ENCODE peak calls at places on chromosomes 5 and 9, in nine cellular contexts. One of them, this sample, is unnamed.

GRCh38 chr5:132425009-132425937 is 55.8 kb downstream of the SLC22A5 start:
- ATAC-seq in activated CD8-positive, alpha-beta memory T cell treated with anti-CD3 and anti-CD28 coated beads, Interleukin-2, amount 10 ng/mL, durations not matched to agents 7 days and 5 days: peak
- ATAC-seq in stimulated activated naive CD8-positive, alpha-beta T cell treated with anti-CD3 and anti-CD28 coated beads, Interleukin-15, amount 100 ng/mL, for 72 hours: peak
- ATAC-seq in Right ventricle myocardium superior: no peak
- ATAC-seq in left ventricle myocardium superior: peak
- ATAC-seq in omental fat pad: no peak
- ATAC-seq in activated B cell treated with CpG ODN at 0.5 μM for 24 hours: peak
- ATAC-seq in aorta: peak
- ATAC-seq in sciatic nerve: no peak
- ATAC-seq in this sample: peak

GRCh38 chr5:149363345-149363744 is 5.5 kb downstream of the PCYOX1L start:
- ATAC-seq in sciatic nerve: no peak
- ATAC-seq in left ventricle myocardium superior: no peak
- ATAC-seq in activated B cell treated with CpG ODN at 0.5 μM for 24 hours: no peak
- ATAC-seq in activated CD8-positive, alpha-beta memory T cell treated with anti-CD3 and anti-CD28 coated beads, Interleukin-2, amount 10 ng/mL, durations not matched to agents 7 days and 5 days: no peak
- ATAC-seq in Right ventricle myocardium superior: no peak
- ATAC-seq in aorta: no peak
- ATAC-seq in stimulated activated naive CD8-positive, alpha-beta T cell treated with anti-CD3 and anti-CD28 coated beads, Interleukin-15, amount 100 ng/mL, for 72 hours: no peak
- ATAC-seq in omental fat pad: no peak
- ATAC-seq in this sample: no peak

GRCh38 chr5:1322036-1322903 is 22.6 kb downstream of the CLPTM1L start:
- ATAC-seq in activated CD8-positive, alpha-beta memory T cell treated with anti-CD3 and anti-CD28 coated beads, Interleukin-2, amount 10 ng/mL, durations not matched to agents 7 days and 5 days: no peak
- ATAC-seq in aorta: no peak
- ATAC-seq in sciatic nerve: no peak
- ATAC-seq in stimulated activated naive CD8-positive, alpha-beta T cell treated with anti-CD3 and anti-CD28 coated beads, Interleukin-15, amount 100 ng/mL, for 72 hours: peak
- ATAC-seq in omental fat pad: no peak
- ATAC-seq in activated B cell treated with CpG ODN at 0.5 μM for 24 hours: no peak
- ATAC-seq in Right ventricle myocardium superior: no peak
- ATAC-seq in left ventricle myocardium superior: no peak
- ATAC-seq in this sample: peak

GRCh38 chr9:38359689-38360385 is 32.7 kb upstream of the ALDH1B1 start:
- ATAC-seq in left ventricle myocardium superior: no peak
- ATAC-seq in activated CD8-positive, alpha-beta memory T cell treated with anti-CD3 and anti-CD28 coated beads, Interleukin-2, amount 10 ng/mL, durations not matched to agents 7 days and 5 days: no peak
- ATAC-seq in stimulated activated naive CD8-positive, alpha-beta T cell treated with anti-CD3 and anti-CD28 coated beads, Interleukin-15, amount 100 ng/mL, for 72 hours: no peak
- ATAC-seq in activated B cell treated with CpG ODN at 0.5 μM for 24 hours: no peak
- ATAC-seq in omental fat pad: no peak
- ATAC-seq in Right ventricle myocardium superior: no peak
- ATAC-seq in sciatic nerve: no peak
- ATAC-seq in aorta: no peak
- ATAC-seq in this sample: no peak

GRCh38 chr5:146633273-146633672 is 117.3 kb upstream of the GPR151 start:
- ATAC-seq in stimulated activated naive CD8-positive, alpha-beta T cell treated with anti-CD3 and anti-CD28 coated beads, Interleukin-15, amount 100 ng/mL, for 72 hours: no peak
- ATAC-seq in activated B cell treated with CpG ODN at 0.5 μM for 24 hours: no peak
- ATAC-seq in left ventricle myocardium superior: no peak
- ATAC-seq in sciatic nerve: no peak
- ATAC-seq in activated CD8-positive, alpha-beta memory T cell treated with anti-CD3 and anti-CD28 coated beads, Interleukin-2, amount 10 ng/mL, durations not matched to agents 7 days and 5 days: no peak
- ATAC-seq in Right ventricle myocardium superior: no peak
- ATAC-seq in aorta: no peak
- ATAC-seq in omental fat pad: no peak
- ATAC-seq in this sample: no peak

GRCh38 chr5:53298841-53299240 is 181.6 kb upstream of the FST start:
- ATAC-seq in Right ventricle myocardium superior: no peak
- ATAC-seq in left ventricle myocardium superior: no peak
- ATAC-seq in activated B cell treated with CpG ODN at 0.5 μM for 24 hours: no peak
- ATAC-seq in sciatic nerve: no peak
- ATAC-seq in omental fat pad: no peak
- ATAC-seq in stimulated activated naive CD8-positive, alpha-beta T cell treated with anti-CD3 and anti-CD28 coated beads, Interleukin-15, amount 100 ng/mL, for 72 hours: no peak
- ATAC-seq in aorta: no peak
- ATAC-seq in activated CD8-positive, alpha-beta memory T cell treated with anti-CD3 and anti-CD28 coated beads, Interleukin-2, amount 10 ng/mL, durations not matched to agents 7 days and 5 days: no peak
- ATAC-seq in this sample: no peak

GRCh38 chr5:157772077-157772613 is 28.6 kb downstream of the LSM11 start:
- ATAC-seq in stimulated activated naive CD8-positive, alpha-beta T cell treated with anti-CD3 and anti-CD28 coated beads, Interleukin-15, amount 100 ng/mL, for 72 hours: no peak
- ATAC-seq in Right ventricle myocardium superior: no peak
- ATAC-seq in left ventricle myocardium superior: no peak
- ATAC-seq in sciatic nerve: no peak
- ATAC-seq in omental fat pad: no peak
- ATAC-seq in activated B cell treated with CpG ODN at 0.5 μM for 24 hours: no peak
- ATAC-seq in activated CD8-positive, alpha-beta memory T cell treated with anti-CD3 and anti-CD28 coated beads, Interleukin-2, amount 10 ng/mL, durations not matched to agents 7 days and 5 days: no peak
- ATAC-seq in aorta: no peak
- ATAC-seq in this sample: peak

GRCh38 chr9:95494022-95494415 is 22.8 kb downstream of the PTCH1 start:
- ATAC-seq in activated B cell treated with CpG ODN at 0.5 μM for 24 hours: peak
- ATAC-seq in sciatic nerve: peak
- ATAC-seq in left ventricle myocardium superior: no peak
- ATAC-seq in aorta: no peak
- ATAC-seq in omental fat pad: no peak
- ATAC-seq in activated CD8-positive, alpha-beta memory T cell treated with anti-CD3 and anti-CD28 coated beads, Interleukin-2, amount 10 ng/mL, durations not matched to agents 7 days and 5 days: no peak
- ATAC-seq in stimulated activated naive CD8-positive, alpha-beta T cell treated with anti-CD3 and anti-CD28 coated beads, Interleukin-15, amount 100 ng/mL, for 72 hours: peak
- ATAC-seq in Right ventricle myocardium superior: no peak
- ATAC-seq in this sample: peak

GRCh38 chr5:121325930-121326329 is 525.8 kb upstream of the FTMT start:
- ATAC-seq in left ventricle myocardium superior: no peak
- ATAC-seq in omental fat pad: no peak
- ATAC-seq in activated CD8-positive, alpha-beta memory T cell treated with anti-CD3 and anti-CD28 coated beads, Interleukin-2, amount 10 ng/mL, durations not matched to agents 7 days and 5 days: no peak
- ATAC-seq in Right ventricle myocardium superior: no peak
- ATAC-seq in stimulated activated naive CD8-positive, alpha-beta T cell treated with anti-CD3 and anti-CD28 coated beads, Interleukin-15, amount 100 ng/mL, for 72 hours: no peak
- ATAC-seq in activated B cell treated with CpG ODN at 0.5 μM for 24 hours: no peak
- ATAC-seq in sciatic nerve: no peak
- ATAC-seq in aorta: no peak
- ATAC-seq in this sample: no peak

GRCh38 chr9:118446962-118447490 is 742.8 kb downstream of the TLR4 start:
- ATAC-seq in sciatic nerve: no peak
- ATAC-seq in aorta: no peak
- ATAC-seq in activated CD8-positive, alpha-beta memory T cell treated with anti-CD3 and anti-CD28 coated beads, Interleukin-2, amount 10 ng/mL, durations not matched to agents 7 days and 5 days: no peak
- ATAC-seq in activated B cell treated with CpG ODN at 0.5 μM for 24 hours: no peak
- ATAC-seq in left ventricle myocardium superior: no peak
- ATAC-seq in stimulated activated naive CD8-positive, alpha-beta T cell treated with anti-CD3 and anti-CD28 coated beads, Interleukin-15, amount 100 ng/mL, for 72 hours: no peak
- ATAC-seq in omental fat pad: no peak
- ATAC-seq in Right ventricle myocardium superior: no peak
- ATAC-seq in this sample: no peak

GRCh38 chr9:15389173-15389572 is 33.5 kb upstream of the SNAPC3 start:
- ATAC-seq in activated B cell treated with CpG ODN at 0.5 μM for 24 hours: no peak
- ATAC-seq in Right ventricle myocardium superior: no peak
- ATAC-seq in sciatic nerve: no peak
- ATAC-seq in omental fat pad: no peak
- ATAC-seq in left ventricle myocardium superior: no peak
- ATAC-seq in aorta: no peak
- ATAC-seq in activated CD8-positive, alpha-beta memory T cell treated with anti-CD3 and anti-CD28 coated beads, Interleukin-2, amount 10 ng/mL, durations not matched to agents 7 days and 5 days: no peak
- ATAC-seq in stimulated activated naive CD8-positive, alpha-beta T cell treated with anti-CD3 and anti-CD28 coated beads, Interleukin-15, amount 100 ng/mL, for 72 hours: no peak
- ATAC-seq in this sample: no peak

GRCh38 chr5:155978805-155979204 is 348.2 kb upstream of the SGCD start:
- ATAC-seq in left ventricle myocardium superior: peak
- ATAC-seq in sciatic nerve: no peak
- ATAC-seq in Right ventricle myocardium superior: peak
- ATAC-seq in aorta: peak
- ATAC-seq in stimulated activated naive CD8-positive, alpha-beta T cell treated with anti-CD3 and anti-CD28 coated beads, Interleukin-15, amount 100 ng/mL, for 72 hours: no peak
- ATAC-seq in activated B cell treated with CpG ODN at 0.5 μM for 24 hours: no peak
- ATAC-seq in omental fat pad: no peak
- ATAC-seq in activated CD8-positive, alpha-beta memory T cell treated with anti-CD3 and anti-CD28 coated beads, Interleukin-2, amount 10 ng/mL, durations not matched to agents 7 days and 5 days: no peak
- ATAC-seq in this sample: no peak

GRCh38 chr5:32206799-32207634 is 32.9 kb upstream of the GOLPH3 start:
- ATAC-seq in activated CD8-positive, alpha-beta memory T cell treated with anti-CD3 and anti-CD28 coated beads, Interleukin-2, amount 10 ng/mL, durations not matched to agents 7 days and 5 days: no peak
- ATAC-seq in activated B cell treated with CpG ODN at 0.5 μM for 24 hours: no peak
- ATAC-seq in Right ventricle myocardium superior: no peak
- ATAC-seq in left ventricle myocardium superior: no peak
- ATAC-seq in omental fat pad: no peak
- ATAC-seq in aorta: no peak
- ATAC-seq in sciatic nerve: no peak
- ATAC-seq in stimulated activated naive CD8-positive, alpha-beta T cell treated with anti-CD3 and anti-CD28 coated beads, Interleukin-15, amount 100 ng/mL, for 72 hours: no peak
- ATAC-seq in this sample: no peak